ENCODE peak calls at places on chromosome 4, in ten cellular contexts. One of them, this sample, is unnamed.

GRCh38 chr4:166335256-166335938 is 462.4 kb downstream of the TLL1 start:
- DNase-seq in pancreas: no peak
- DNase-seq in HCT116: no peak
- DNase-seq in nephron progenitor cell: no peak
- DNase-seq in stimulated activated naive CD8-positive, alpha-beta T cell treated with anti-CD3 and anti-CD28 coated beads, Interleukin-15, Interleukin-2, amounts not matched to agents 100 U/mL and 50 U/mL, for 24 hours: no peak
- DNase-seq in SK-MEL-5: no peak
- DNase-seq in posterior cingulate gyrus: no peak
- DNase-seq in HTR-8/SVneo: no peak
- DNase-seq in GM04504: no peak
- DNase-seq in endothelial cell of umbilical vein: no peak
- DNase-seq in this sample: no peak

GRCh38 chr4:171025776-171026175 is 787.4 kb upstream of the GALNTL6 start:
- DNase-seq in pancreas: no peak
- DNase-seq in HCT116: no peak
- DNase-seq in nephron progenitor cell: no peak
- DNase-seq in stimulated activated naive CD8-positive, alpha-beta T cell treated with anti-CD3 and anti-CD28 coated beads, Interleukin-15, Interleukin-2, amounts not matched to agents 100 U/mL and 50 U/mL, for 24 hours: no peak
- DNase-seq in SK-MEL-5: peak; percentile 86
- DNase-seq in posterior cingulate gyrus: no peak
- DNase-seq in HTR-8/SVneo: peak; percentile 21
- DNase-seq in GM04504: no peak
- DNase-seq in endothelial cell of umbilical vein: no peak
- DNase-seq in this sample: no peak

GRCh38 chr4:158930573-158930972 is 161.7 kb downstream of the FNIP2 start:
- DNase-seq in pancreas: no peak
- DNase-seq in HCT116: no peak
- DNase-seq in nephron progenitor cell: no peak
- DNase-seq in stimulated activated naive CD8-positive, alpha-beta T cell treated with anti-CD3 and anti-CD28 coated beads, Interleukin-15, Interleukin-2, amounts not matched to agents 100 U/mL and 50 U/mL, for 24 hours: no peak
- DNase-seq in SK-MEL-5: no peak
- DNase-seq in posterior cingulate gyrus: no peak
- DNase-seq in HTR-8/SVneo: no peak
- DNase-seq in GM04504: no peak
- DNase-seq in endothelial cell of umbilical vein: no peak
- DNase-seq in this sample: no peak

GRCh38 chr4:2141762-2142520 is 82.8 kb downstream of the NAT8L start:
- DNase-seq in pancreas: no peak
- DNase-seq in HCT116: no peak
- DNase-seq in nephron progenitor cell: no peak
- DNase-seq in stimulated activated naive CD8-positive, alpha-beta T cell treated with anti-CD3 and anti-CD28 coated beads, Interleukin-15, Interleukin-2, amounts not matched to agents 100 U/mL and 50 U/mL, for 24 hours: peak; percentile 35
- DNase-seq in SK-MEL-5: peak; percentile 94
- DNase-seq in posterior cingulate gyrus: no peak
- DNase-seq in HTR-8/SVneo: no peak
- DNase-seq in GM04504: no peak
- DNase-seq in endothelial cell of umbilical vein: no peak
- DNase-seq in this sample: no peak

GRCh38 chr4:184422378-184422777 is 52.0 kb downstream of the IRF2 start:
- DNase-seq in pancreas: no peak
- DNase-seq in HCT116: no peak
- DNase-seq in nephron progenitor cell: no peak
- DNase-seq in stimulated activated naive CD8-positive, alpha-beta T cell treated with anti-CD3 and anti-CD28 coated beads, Interleukin-15, Interleukin-2, amounts not matched to agents 100 U/mL and 50 U/mL, for 24 hours: no peak
- DNase-seq in SK-MEL-5: no peak
- DNase-seq in posterior cingulate gyrus: no peak
- DNase-seq in HTR-8/SVneo: no peak
- DNase-seq in GM04504: no peak
- DNase-seq in endothelial cell of umbilical vein: no peak
- DNase-seq in this sample: no peak

GRCh38 chr4:3655485-3656429 is 110.4 kb upstream of the ADRA2C start:
- DNase-seq in pancreas: no peak
- DNase-seq in HCT116: no peak
- DNase-seq in nephron progenitor cell: no peak
- DNase-seq in stimulated activated naive CD8-positive, alpha-beta T cell treated with anti-CD3 and anti-CD28 coated beads, Interleukin-15, Interleukin-2, amounts not matched to agents 100 U/mL and 50 U/mL, for 24 hours: no peak
- DNase-seq in SK-MEL-5: peak; percentile 11
- DNase-seq in posterior cingulate gyrus: no peak
- DNase-seq in HTR-8/SVneo: no peak
- DNase-seq in GM04504: no peak
- DNase-seq in endothelial cell of umbilical vein: no peak
- DNase-seq in this sample: no peak

GRCh38 chr4:123397276-123398150 is 918 bp downstream of the SPRY1 start:
- DNase-seq in pancreas: peak; percentile 60
- DNase-seq in HCT116: peak; percentile 47
- DNase-seq in nephron progenitor cell: peak; percentile 62
- DNase-seq in stimulated activated naive CD8-positive, alpha-beta T cell treated with anti-CD3 and anti-CD28 coated beads, Interleukin-15, Interleukin-2, amounts not matched to agents 100 U/mL and 50 U/mL, for 24 hours: peak; percentile 75
- DNase-seq in SK-MEL-5: peak; percentile 68
- DNase-seq in posterior cingulate gyrus: peak; percentile 84
- DNase-seq in HTR-8/SVneo: no peak
- DNase-seq in GM04504: no peak
- DNase-seq in endothelial cell of umbilical vein: peak; percentile 73
- DNase-seq in this sample: peak; percentile 72

GRCh38 chr4:158333820-158334219 is 123.5 kb downstream of the TMEM144 start:
- DNase-seq in pancreas: no peak
- DNase-seq in HCT116: no peak
- DNase-seq in nephron progenitor cell: no peak
- DNase-seq in stimulated activated naive CD8-positive, alpha-beta T cell treated with anti-CD3 and anti-CD28 coated beads, Interleukin-15, Interleukin-2, amounts not matched to agents 100 U/mL and 50 U/mL, for 24 hours: no peak
- DNase-seq in SK-MEL-5: no peak
- DNase-seq in posterior cingulate gyrus: no peak
- DNase-seq in HTR-8/SVneo: no peak
- DNase-seq in GM04504: no peak
- DNase-seq in endothelial cell of umbilical vein: no peak
- DNase-seq in this sample: no peak

GRCh38 chr4:7135389-7135746 is 57.0 kb upstream of the SORCS2 start:
- DNase-seq in pancreas: no peak
- DNase-seq in HCT116: no peak
- DNase-seq in nephron progenitor cell: no peak
- DNase-seq in stimulated activated naive CD8-positive, alpha-beta T cell treated with anti-CD3 and anti-CD28 coated beads, Interleukin-15, Interleukin-2, amounts not matched to agents 100 U/mL and 50 U/mL, for 24 hours: no peak
- DNase-seq in SK-MEL-5: no peak
- DNase-seq in posterior cingulate gyrus: no peak
- DNase-seq in HTR-8/SVneo: no peak
- DNase-seq in GM04504: no peak
- DNase-seq in endothelial cell of umbilical vein: peak; percentile 6
- DNase-seq in this sample: no peak

GRCh38 chr4:176443117-176443516 is 123.4 kb downstream of the SPCS3 start:
- DNase-seq in pancreas: no peak
- DNase-seq in HCT116: peak; percentile 56
- DNase-seq in nephron progenitor cell: no peak
- DNase-seq in stimulated activated naive CD8-positive, alpha-beta T cell treated with anti-CD3 and anti-CD28 coated beads, Interleukin-15, Interleukin-2, amounts not matched to agents 100 U/mL and 50 U/mL, for 24 hours: no peak
- DNase-seq in SK-MEL-5: no peak
- DNase-seq in posterior cingulate gyrus: no peak
- DNase-seq in HTR-8/SVneo: peak; percentile 67
- DNase-seq in GM04504: peak; percentile 75
- DNase-seq in endothelial cell of umbilical vein: no peak
- DNase-seq in this sample: no peak

GRCh38 chr4:23789765-23790164 is 100.1 kb downstream of the PPARGC1A start:
- DNase-seq in pancreas: peak; percentile 7
- DNase-seq in HCT116: no peak
- DNase-seq in nephron progenitor cell: no peak
- DNase-seq in stimulated activated naive CD8-positive, alpha-beta T cell treated with anti-CD3 and anti-CD28 coated beads, Interleukin-15, Interleukin-2, amounts not matched to agents 100 U/mL and 50 U/mL, for 24 hours: no peak
- DNase-seq in SK-MEL-5: peak; percentile 76
- DNase-seq in posterior cingulate gyrus: no peak
- DNase-seq in HTR-8/SVneo: peak; percentile 38
- DNase-seq in GM04504: peak; percentile 47
- DNase-seq in endothelial cell of umbilical vein: no peak
- DNase-seq in this sample: peak; percentile 80

GRCh38 chr4:40292313-40292759 is 42.8 kb upstream of the CHRNA9 start:
- DNase-seq in pancreas: no peak
- DNase-seq in HCT116: no peak
- DNase-seq in nephron progenitor cell: no peak
- DNase-seq in stimulated activated naive CD8-positive, alpha-beta T cell treated with anti-CD3 and anti-CD28 coated beads, Interleukin-15, Interleukin-2, amounts not matched to agents 100 U/mL and 50 U/mL, for 24 hours: no peak
- DNase-seq in SK-MEL-5: peak; percentile 26
- DNase-seq in posterior cingulate gyrus: no peak
- DNase-seq in HTR-8/SVneo: no peak
- DNase-seq in GM04504: no peak
- DNase-seq in endothelial cell of umbilical vein: peak; percentile 15
- DNase-seq in this sample: no peak

GRCh38 chr4:88738146-88738545 is 40.5 kb upstream of the NAP1L5 start:
- DNase-seq in pancreas: no peak
- DNase-seq in HCT116: no peak
- DNase-seq in nephron progenitor cell: no peak
- DNase-seq in stimulated activated naive CD8-positive, alpha-beta T cell treated with anti-CD3 and anti-CD28 coated beads, Interleukin-15, Interleukin-2, amounts not matched to agents 100 U/mL and 50 U/mL, for 24 hours: no peak
- DNase-seq in SK-MEL-5: no peak
- DNase-seq in posterior cingulate gyrus: no peak
- DNase-seq in HTR-8/SVneo: no peak
- DNase-seq in GM04504: no peak
- DNase-seq in endothelial cell of umbilical vein: no peak
- DNase-seq in this sample: no peak

GRCh38 chr4:54669831-54670230 is 12.1 kb downstream of the KIT start:
- DNase-seq in pancreas: no peak
- DNase-seq in HCT116: no peak
- DNase-seq in nephron progenitor cell: no peak
- DNase-seq in stimulated activated naive CD8-positive, alpha-beta T cell treated with anti-CD3 and anti-CD28 coated beads, Interleukin-15, Interleukin-2, amounts not matched to agents 100 U/mL and 50 U/mL, for 24 hours: no peak
- DNase-seq in SK-MEL-5: no peak
- DNase-seq in posterior cingulate gyrus: no peak
- DNase-seq in HTR-8/SVneo: no peak
- DNase-seq in GM04504: no peak
- DNase-seq in endothelial cell of umbilical vein: no peak
- DNase-seq in this sample: no peak

GRCh38 chr4:102493794-102494193 is 7.4 kb upstream of the NFKB1 start:
- DNase-seq in pancreas: no peak
- DNase-seq in HCT116: no peak
- DNase-seq in nephron progenitor cell: no peak
- DNase-seq in stimulated activated naive CD8-positive, alpha-beta T cell treated with anti-CD3 and anti-CD28 coated beads, Interleukin-15, Interleukin-2, amounts not matched to agents 100 U/mL and 50 U/mL, for 24 hours: no peak
- DNase-seq in SK-MEL-5: peak; percentile 67
- DNase-seq in posterior cingulate gyrus: no peak
- DNase-seq in HTR-8/SVneo: no peak
- DNase-seq in GM04504: no peak
- DNase-seq in endothelial cell of umbilical vein: no peak
- DNase-seq in this sample: peak; percentile 17

GRCh38 chr4:113643505-113643904 is 118.0 kb downstream of the CAMK2D start:
- DNase-seq in pancreas: no peak
- DNase-seq in HCT116: no peak
- DNase-seq in nephron progenitor cell: no peak
- DNase-seq in stimulated activated naive CD8-positive, alpha-beta T cell treated with anti-CD3 and anti-CD28 coated beads, Interleukin-15, Interleukin-2, amounts not matched to agents 100 U/mL and 50 U/mL, for 24 hours: no peak
- DNase-seq in SK-MEL-5: no peak
- DNase-seq in posterior cingulate gyrus: no peak
- DNase-seq in HTR-8/SVneo: no peak
- DNase-seq in GM04504: no peak
- DNase-seq in endothelial cell of umbilical vein: peak; percentile 40
- DNase-seq in this sample: no peak

GRCh38 chr4:95508421-95508820 is 40.4 kb downstream of the UNC5C start:
- DNase-seq in pancreas: no peak
- DNase-seq in HCT116: peak; percentile 57
- DNase-seq in nephron progenitor cell: no peak
- DNase-seq in stimulated activated naive CD8-positive, alpha-beta T cell treated with anti-CD3 and anti-CD28 coated beads, Interleukin-15, Interleukin-2, amounts not matched to agents 100 U/mL and 50 U/mL, for 24 hours: no peak
- DNase-seq in SK-MEL-5: no peak
- DNase-seq in posterior cingulate gyrus: no peak
- DNase-seq in HTR-8/SVneo: no peak
- DNase-seq in GM04504: no peak
- DNase-seq in endothelial cell of umbilical vein: peak; percentile 60
- DNase-seq in this sample: no peak

GRCh38 chr4:25970691-25971427 is 56.8 kb downstream of the SMIM20 start:
- DNase-seq in pancreas: peak; percentile 16
- DNase-seq in HCT116: no peak
- DNase-seq in nephron progenitor cell: no peak
- DNase-seq in stimulated activated naive CD8-positive, alpha-beta T cell treated with anti-CD3 and anti-CD28 coated beads, Interleukin-15, Interleukin-2, amounts not matched to agents 100 U/mL and 50 U/mL, for 24 hours: no peak
- DNase-seq in SK-MEL-5: no peak
- DNase-seq in posterior cingulate gyrus: no peak
- DNase-seq in HTR-8/SVneo: no peak
- DNase-seq in GM04504: no peak
- DNase-seq in endothelial cell of umbilical vein: no peak
- DNase-seq in this sample: no peak

GRCh38 chr4:128322986-128323385 is 35.4 kb upstream of the PGRMC2 start:
- DNase-seq in pancreas: no peak
- DNase-seq in HCT116: no peak
- DNase-seq in nephron progenitor cell: no peak
- DNase-seq in stimulated activated naive CD8-positive, alpha-beta T cell treated with anti-CD3 and anti-CD28 coated beads, Interleukin-15, Interleukin-2, amounts not matched to agents 100 U/mL and 50 U/mL, for 24 hours: no peak
- DNase-seq in SK-MEL-5: no peak
- DNase-seq in posterior cingulate gyrus: no peak
- DNase-seq in HTR-8/SVneo: peak; percentile 53
- DNase-seq in GM04504: peak; percentile 48
- DNase-seq in endothelial cell of umbilical vein: peak; percentile 91
- DNase-seq in this sample: no peak

GRCh38 chr4:31192372-31192771 is 472.2 kb downstream of the PCDH7 start:
- DNase-seq in pancreas: no peak
- DNase-seq in HCT116: no peak
- DNase-seq in nephron progenitor cell: no peak
- DNase-seq in stimulated activated naive CD8-positive, alpha-beta T cell treated with anti-CD3 and anti-CD28 coated beads, Interleukin-15, Interleukin-2, amounts not matched to agents 100 U/mL and 50 U/mL, for 24 hours: no peak
- DNase-seq in SK-MEL-5: no peak
- DNase-seq in posterior cingulate gyrus: no peak
- DNase-seq in HTR-8/SVneo: no peak
- DNase-seq in GM04504: no peak
- DNase-seq in endothelial cell of umbilical vein: no peak
- DNase-seq in this sample: no peak

GRCh38 chr4:73859614-73860088 is 6.6 kb downstream of the PF4V1 start:
- DNase-seq in pancreas: no peak
- DNase-seq in HCT116: no peak
- DNase-seq in nephron progenitor cell: no peak
- DNase-seq in stimulated activated naive CD8-positive, alpha-beta T cell treated with anti-CD3 and anti-CD28 coated beads, Interleukin-15, Interleukin-2, amounts not matched to agents 100 U/mL and 50 U/mL, for 24 hours: no peak
- DNase-seq in SK-MEL-5: no peak
- DNase-seq in posterior cingulate gyrus: no peak
- DNase-seq in HTR-8/SVneo: no peak
- DNase-seq in GM04504: no peak
- DNase-seq in endothelial cell of umbilical vein: no peak
- DNase-seq in this sample: no peak

GRCh38 chr4:127782025-127782274 is 172 bp upstream of the HSPA4L start:
- DNase-seq in pancreas: peak; percentile 84
- DNase-seq in HCT116: peak; percentile 65
- DNase-seq in nephron progenitor cell: peak; percentile 89
- DNase-seq in stimulated activated naive CD8-positive, alpha-beta T cell treated with anti-CD3 and anti-CD28 coated beads, Interleukin-15, Interleukin-2, amounts not matched to agents 100 U/mL and 50 U/mL, for 24 hours: peak; percentile 69
- DNase-seq in SK-MEL-5: peak; percentile 72
- DNase-seq in posterior cingulate gyrus: peak; percentile 96
- DNase-seq in HTR-8/SVneo: peak; percentile 86
- DNase-seq in GM04504: peak; percentile 64
- DNase-seq in endothelial cell of umbilical vein: no peak
- DNase-seq in this sample: peak; percentile 91

GRCh38 chr4:105061720-105062119 is 85.0 kb upstream of the TET2 start:
- DNase-seq in pancreas: no peak
- DNase-seq in HCT116: no peak
- DNase-seq in nephron progenitor cell: no peak
- DNase-seq in stimulated activated naive CD8-positive, alpha-beta T cell treated with anti-CD3 and anti-CD28 coated beads, Interleukin-15, Interleukin-2, amounts not matched to agents 100 U/mL and 50 U/mL, for 24 hours: no peak
- DNase-seq in SK-MEL-5: no peak
- DNase-seq in posterior cingulate gyrus: no peak
- DNase-seq in HTR-8/SVneo: no peak
- DNase-seq in GM04504: no peak
- DNase-seq in endothelial cell of umbilical vein: no peak
- DNase-seq in this sample: no peak

GRCh38 chr4:176774852-176775251 is 17.9 kb downstream of the VEGFC start:
- DNase-seq in pancreas: no peak
- DNase-seq in HCT116: no peak
- DNase-seq in nephron progenitor cell: no peak
- DNase-seq in stimulated activated naive CD8-positive, alpha-beta T cell treated with anti-CD3 and anti-CD28 coated beads, Interleukin-15, Interleukin-2, amounts not matched to agents 100 U/mL and 50 U/mL, for 24 hours: no peak
- DNase-seq in SK-MEL-5: no peak
- DNase-seq in posterior cingulate gyrus: no peak
- DNase-seq in HTR-8/SVneo: no peak
- DNase-seq in GM04504: no peak
- DNase-seq in endothelial cell of umbilical vein: peak; percentile 29
- DNase-seq in this sample: no peak

GRCh38 chr4:2934077-2934812 is 29.0 kb downstream of the NOP14 start:
- DNase-seq in pancreas: peak; percentile 40
- DNase-seq in HCT116: no peak
- DNase-seq in nephron progenitor cell: peak; percentile 59
- DNase-seq in stimulated activated naive CD8-positive, alpha-beta T cell treated with anti-CD3 and anti-CD28 coated beads, Interleukin-15, Interleukin-2, amounts not matched to agents 100 U/mL and 50 U/mL, for 24 hours: peak; percentile 59
- DNase-seq in SK-MEL-5: no peak
- DNase-seq in posterior cingulate gyrus: peak; percentile 80
- DNase-seq in HTR-8/SVneo: no peak
- DNase-seq in GM04504: peak; percentile 25
- DNase-seq in endothelial cell of umbilical vein: peak; percentile 20
- DNase-seq in this sample: peak; percentile 75

GRCh38 chr4:169492436-169493163 is 119.8 kb downstream of the NEK1 start:
- DNase-seq in pancreas: no peak
- DNase-seq in HCT116: peak; percentile 35
- DNase-seq in nephron progenitor cell: peak; percentile 20
- DNase-seq in stimulated activated naive CD8-positive, alpha-beta T cell treated with anti-CD3 and anti-CD28 coated beads, Interleukin-15, Interleukin-2, amounts not matched to agents 100 U/mL and 50 U/mL, for 24 hours: peak; percentile 21
- DNase-seq in SK-MEL-5: peak; percentile 64
- DNase-seq in posterior cingulate gyrus: no peak
- DNase-seq in HTR-8/SVneo: peak; percentile 45
- DNase-seq in GM04504: peak; percentile 24
- DNase-seq in endothelial cell of umbilical vein: peak; percentile 52
- DNase-seq in this sample: no peak

GRCh38 chr4:90833698-90834097 is 706.5 kb downstream of the CCSER1 start:
- DNase-seq in pancreas: no peak
- DNase-seq in HCT116: no peak
- DNase-seq in nephron progenitor cell: no peak
- DNase-seq in stimulated activated naive CD8-positive, alpha-beta T cell treated with anti-CD3 and anti-CD28 coated beads, Interleukin-15, Interleukin-2, amounts not matched to agents 100 U/mL and 50 U/mL, for 24 hours: no peak
- DNase-seq in SK-MEL-5: no peak
- DNase-seq in posterior cingulate gyrus: no peak
- DNase-seq in HTR-8/SVneo: no peak
- DNase-seq in GM04504: no peak
- DNase-seq in endothelial cell of umbilical vein: no peak
- DNase-seq in this sample: no peak

GRCh38 chr4:69773443-69773842 is 13.0 kb upstream of the SULT1B1 start:
- DNase-seq in pancreas: no peak
- DNase-seq in HCT116: no peak
- DNase-seq in nephron progenitor cell: no peak
- DNase-seq in stimulated activated naive CD8-positive, alpha-beta T cell treated with anti-CD3 and anti-CD28 coated beads, Interleukin-15, Interleukin-2, amounts not matched to agents 100 U/mL and 50 U/mL, for 24 hours: no peak
- DNase-seq in SK-MEL-5: no peak
- DNase-seq in posterior cingulate gyrus: no peak
- DNase-seq in HTR-8/SVneo: no peak
- DNase-seq in GM04504: no peak
- DNase-seq in endothelial cell of umbilical vein: peak; percentile 97
- DNase-seq in this sample: no peak